ENCODE peak calls at places on chromosomes 1 and 21, in nine cellular contexts. Q is body of pancreas, B is Panc1, A is gastrocnemius medialis, D is PC-3, R is prostate gland, M is heart left ventricle, E is tibial nerve, T is neural progenitor cell. S is an unnamed sample. For H3K27me3 and H3K36me3, the result is how much of the 10 kb centered on the place peaks cover.

GRCh38 chr1:226934483-226935237 is 5.4 kb upstream of the COQ8A start:
- DNase-seq in B (no peak), M (no peak), D (no peak), E (no peak), T (no peak), A (no peak), R (no peak), Q (no peak), S (no peak)

GRCh38 chr21:31665397-31665796 is 5.9 kb downstream of the SOD1 start:
- DNase-seq in T (no peak), A (no peak), B (no peak), Q (peak), M (no peak), D (no peak), E (no peak), R (no peak), S (no peak)

GRCh38 chr1:150410582-150411101 is 46.7 kb downstream of the RPRD2 start:
- DNase-seq in M (no peak), E (no peak), A (no peak), D (no peak), R (no peak), T (no peak), Q (no peak), B (no peak), S (no peak)

GRCh38 chr1:207240325-207241095 is 81.0 kb upstream of the CD55 start:
- DNase-seq in E (no peak), M (no peak), D (peak), B (no peak), Q (no peak), R (peak), T (no peak), A (no peak), S (peak)

GRCh38 chr1:37647281-37647680 is 12.6 kb upstream of the RSPO1 start:
- DNase-seq in E (no peak), B (no peak), T (no peak), D (no peak), Q (no peak), R (no peak), M (no peak), A (no peak), S (no peak)

GRCh38 chr1:30749691-30750583 is 7.6 kb downstream of the LAPTM5 start:
- DNase-seq in M (no peak), E (no peak), A (no peak), T (no peak), Q (peak), D (no peak), R (no peak), B (no peak), S (no peak)

GRCh38 chr1:14826172-14826636 is 227.7 kb downstream of the KAZN start:
- DNase-seq in D (peak), T (no peak), E (peak), Q (peak), A (no peak), M (no peak), R (no peak), B (no peak), S (no peak)

GRCh38 chr21:42524341-42525227 is 10.9 kb downstream of the SLC37A1 start:
- DNase-seq in B (no peak), R (peak), D (peak), M (peak), A (peak), E (peak), T (peak), Q (peak), S (no peak)

GRCh38 chr1:96488777-96489176 is 232.8 kb upstream of the PTBP2 start:
- DNase-seq in E (no peak), A (no peak), M (no peak), B (no peak), D (no peak), R (no peak), Q (no peak), T (no peak), S (no peak)

GRCh38 chr1:240341365-240342250 is 249.9 kb downstream of the FMN2 start:
- DNase-seq in Q (no peak), D (peak), E (no peak), M (no peak), T (no peak), A (no peak), B (no peak), R (no peak), S (no peak)

DNA sequence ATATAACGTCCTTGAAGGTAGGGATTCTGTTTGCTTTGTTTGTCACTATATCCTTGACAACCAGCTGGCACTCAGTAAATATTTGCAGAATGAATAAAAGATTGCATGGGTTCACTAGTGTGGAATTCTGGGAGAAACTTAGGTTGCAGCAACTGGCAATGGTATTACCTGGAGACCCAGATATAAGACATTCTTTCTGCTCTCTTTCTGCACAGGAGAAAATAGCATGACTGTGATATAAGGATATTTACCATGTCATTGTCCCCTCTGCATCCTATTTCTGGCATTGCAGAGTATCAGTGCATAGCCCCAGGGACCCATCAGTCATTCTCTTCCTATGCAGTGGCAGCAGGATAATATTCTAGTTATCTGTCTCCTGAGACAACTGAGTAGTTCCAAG is 308.9 kb upstream of the LRRC7 start:
- DNase-seq in B (no peak), Q (peak), M (no peak), T (no peak), A (no peak), R (no peak), D (peak), E (no peak), S (no peak)
- TF ChIP-seq CTCF in B (no peak), Q (no peak), M (no peak), T (no peak), A (no peak), R (no peak), D (no peak), E (no peak), S (no peak)

GRCh38 chr1:3255680-3256079 is 186.7 kb downstream of the PRDM16 start:
- DNase-seq in R (no peak), D (no peak), M (no peak), E (no peak), T (no peak), B (no peak), A (no peak), Q (no peak), S (no peak)
- H3K27me3 ChIP-seq in R (under half), D (half or more), M (under half), E (under half), T (under half), B (under half), A (under half), Q (under half), S (under half)

GRCh38 chr1:201142854-201143725 is 11.2 kb downstream of the TMEM9 start:
- DNase-seq in T (no peak), M (no peak), R (no peak), D (no peak), B (no peak), Q (no peak), E (no peak), A (no peak), S (no peak)
- H3K36me3 ChIP-seq in T (under half), M (under half), R (under half), D (half or more), B (under half), Q (under half), E (under half), A (under half), S (under half)

DNA sequence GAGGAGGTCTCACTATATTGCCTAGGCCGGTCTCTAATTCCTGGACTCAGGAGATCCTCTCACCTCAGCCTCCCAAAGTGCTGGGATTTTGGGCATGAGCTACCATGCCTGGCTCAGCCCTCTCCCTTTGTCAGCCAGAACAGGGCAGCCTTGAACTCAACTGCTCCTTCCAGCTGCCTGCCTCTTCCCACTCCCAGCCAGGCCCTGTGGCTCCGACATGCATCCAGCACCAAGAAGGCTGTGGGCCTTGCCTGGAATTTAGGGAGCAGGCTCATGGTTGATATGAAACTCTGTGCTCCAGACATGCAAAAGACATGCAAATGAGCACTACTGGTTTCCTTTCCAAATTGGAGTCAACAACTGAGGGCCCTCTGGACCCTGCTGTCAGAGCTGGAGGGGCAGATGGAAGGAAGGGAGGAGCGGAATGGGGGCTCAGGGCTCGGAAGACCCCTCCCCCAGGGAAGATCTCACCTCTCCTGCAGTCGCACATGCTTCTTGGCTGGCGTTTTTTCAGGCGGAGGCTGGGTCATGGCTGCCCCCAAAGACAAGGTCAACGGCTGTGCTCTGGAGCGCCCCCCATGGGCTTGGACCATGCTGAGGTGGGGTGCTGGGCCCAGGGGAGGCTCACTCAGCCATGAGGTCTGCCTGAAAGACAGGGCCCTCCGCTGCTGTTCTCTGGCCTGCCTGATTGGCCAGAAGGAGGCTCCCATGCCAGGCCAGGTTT is 1.4 kb downstream of the PTPN7 start:
- DNase-seq in E (no peak), R (no peak), T (no peak), A (no peak), Q (no peak), M (no peak), B (no peak), D (no peak), S (no peak)
- TF ChIP-seq CTCF in E (no peak), R (no peak), T (no peak), A (no peak), Q (no peak), M (no peak), B (no peak), D (no peak), S (no peak)

GRCh38 chr21:33109574-33110339 is 39.8 kb downstream of the OLIG1 start:
- DNase-seq in Q (no peak), E (no peak), A (no peak), D (no peak), M (no peak), B (no peak), R (peak), T (peak), S (no peak)

GRCh38 chr21:33112151-33112550 is 42.2 kb downstream of the OLIG1 start:
- DNase-seq in M (no peak), T (no peak), A (no peak), D (no peak), E (no peak), B (no peak), R (no peak), Q (no peak), S (no peak)

GRCh38 chr21:33111577-33111976 is 41.6 kb downstream of the OLIG1 start:
- DNase-seq in M (no peak), A (no peak), Q (no peak), E (no peak), R (no peak), D (no peak), T (no peak), B (no peak), S (no peak)

GRCh38 chr21:33112670-33113596 is 43.0 kb downstream of the OLIG1 start:
- DNase-seq in R (no peak), Q (no peak), A (no peak), E (no peak), D (no peak), T (peak), M (no peak), B (no peak), S (no peak)

GRCh38 chr21:33110340-33110715 is 40.4 kb downstream of the OLIG1 start:
- DNase-seq in Q (no peak), B (no peak), M (no peak), A (no peak), T (no peak), R (no peak), D (no peak), E (no peak), S (no peak)
- H3K27me3 ChIP-seq in Q (under half), B (under half), M (under half), A (under half), T (half or more), R (under half), D (half or more), E (half or more), S (under half)

S was measured in kidney epithelial cell.